ENCODE peak calls at places on chromosome 19, in nine cellular contexts. J is Caco-2; H is NCI-H510A treated with DMSO at 0.1 percent for 48 hours; O is adipocyte; N is H1; W is left kidney; Z is activated CD8-positive, alpha-beta T cell treated with anti-CD3 and anti-CD28 coated beads for 36 hours; Q is RWPE1; I is HCEC 1CT. U is an unnamed sample.

GRCh38 chr19:16363133-16363851 is 38.7 kb downstream of the KLF2 start:
- DNase-seq in Z (no peak), H (peak), N (no peak), J (no peak), Q (peak), O (no peak), I (no peak), W (no peak), U (no peak)

GRCh38 chr19:10269333-10270179 is 1.4 kb upstream of the ICAM1 start:
- DNase-seq in N (peak), J (peak), I (peak), Z (peak), H (peak), O (peak), W (peak), Q (peak), U (peak)

GRCh38 chr19:3059653-3060052 is 2.6 kb downstream of the TLE5 start:
- DNase-seq in H (no peak), O (no peak), Z (no peak), N (no peak), I (no peak), J (no peak), Q (no peak), W (no peak), U (no peak)

GRCh38 chr19:15025237-15025636 is 24.0 kb upstream of the CASP14 start:
- DNase-seq in Z (peak), J (no peak), O (no peak), H (no peak), N (no peak), I (no peak), Q (peak), W (peak), U (no peak)

GRCh38 chr19:18948976-18949356 is 7.9 kb upstream of the HOMER3 start:
- DNase-seq in Q (no peak), H (no peak), W (no peak), O (no peak), J (no peak), N (no peak), I (no peak), Z (no peak), U (no peak)

GRCh38 chr19:35027851-35028599 is 2.2 kb upstream of the SCN1B start:
- DNase-seq in O (no peak), Q (no peak), H (no peak), I (no peak), W (no peak), J (no peak), Z (no peak), N (no peak), U (peak)

GRCh38 chr19:57689750-57690149 is 8.0 kb downstream of the ZNF551 start:
- DNase-seq in O (no peak), Q (peak), W (no peak), H (no peak), J (no peak), I (no peak), Z (no peak), N (no peak), U (no peak)

GRCh38 chr19:16067205-16067938 is 8.9 kb upstream of the TPM4 start:
- DNase-seq in W (no peak), J (no peak), Q (peak), Z (no peak), N (no peak), O (no peak), I (peak), H (no peak), U (peak)

GRCh38 chr19:2700660-2701360 is 1.7 kb downstream of the GNG7 start:
- DNase-seq in N (no peak), J (no peak), I (no peak), O (no peak), H (no peak), W (peak), Q (no peak), Z (no peak), U (no peak)

GRCh38 chr19:48194041-48194871 is 23.8 kb downstream of the ZSWIM9 start:
- DNase-seq in N (peak), I (no peak), O (peak), Q (no peak), J (peak), Z (peak), H (no peak), W (peak), U (peak)

GRCh38 chr19:15417699-15418098 is 1.1 kb downstream of the AKAP8L start:
- DNase-seq in W (peak), I (peak), J (no peak), N (no peak), Q (peak), Z (no peak), O (peak), H (no peak), U (peak)

GRCh38 chr19:10816691-10817090 is 19.3 kb downstream of the TMED1 start:
- DNase-seq in I (no peak), Q (no peak), H (no peak), Z (no peak), J (no peak), O (peak), N (no peak), W (no peak), U (no peak)

GRCh38 chr19:17340302-17340870 is 3.0 kb downstream of the GTPBP3 start:
- DNase-seq in J (no peak), I (no peak), H (no peak), O (no peak), N (peak), W (peak), Q (no peak), Z (peak), U (no peak)

GRCh38 chr19:10686661-10687517 is 14.3 kb upstream of the QTRT1 start:
- DNase-seq in Q (no peak), I (no peak), J (no peak), W (no peak), H (no peak), N (no peak), Z (no peak), O (no peak), U (no peak)

GRCh38 chr19:1592023-1592754 is 476 bp downstream of the MBD3 start:
- DNase-seq in N (peak), O (peak), H (peak), W (peak), Z (peak), I (peak), Q (peak), J (peak), U (peak)

GRCh38 chr19:40763963-40764362 is 11.4 kb upstream of the MIA start:
- DNase-seq in N (no peak), J (no peak), I (no peak), W (no peak), Q (no peak), O (no peak), Z (peak), H (no peak), U (no peak)

GRCh38 chr19:19758164-19758563 is 25.3 kb upstream of the ZNF14 start:
- DNase-seq in J (no peak), I (no peak), Z (no peak), W (no peak), N (no peak), Q (no peak), O (no peak), H (no peak), U (no peak)

GRCh38 chr19:58356236-58356970 is 3.1 kb upstream of the A1BG start:
- DNase-seq in W (peak), O (no peak), I (no peak), N (no peak), Q (no peak), J (no peak), Z (peak), H (no peak), U (peak)

GRCh38 chr19:1610579-1610978 is 5.3 kb upstream of the UQCR11 start:
- DNase-seq in H (no peak), O (no peak), N (no peak), W (no peak), Z (peak), J (no peak), Q (no peak), I (no peak), U (no peak)

GRCh38 chr19:12913011-12913561 is 6.0 kb downstream of the SYCE2 start:
- DNase-seq in W (peak), I (peak), O (peak), Z (no peak), J (no peak), H (peak), N (peak), Q (no peak), U (peak)

GRCh38 chr19:16039081-16039480 is 37.2 kb upstream of the TPM4 start:
- DNase-seq in H (no peak), Z (no peak), O (no peak), W (no peak), Q (no peak), N (no peak), J (no peak), I (no peak), U (no peak)

GRCh38 chr19:4130635-4131438 is 6.9 kb upstream of the MAP2K2 start:
- DNase-seq in H (no peak), N (no peak), Z (no peak), O (peak), Q (peak), J (peak), I (peak), W (no peak), U (peak)

GRCh38 chr19:28234637-28235036 is 978.3 kb downstream of the UQCRFS1 start:
- DNase-seq in I (no peak), H (no peak), W (peak), J (no peak), Z (no peak), O (no peak), N (no peak), Q (no peak), U (peak)

GRCh38 chr19:50387176-50387867 is 3.2 kb downstream of the POLD1 start:
- DNase-seq in N (no peak), J (no peak), I (peak), Z (no peak), Q (no peak), H (no peak), W (no peak), O (no peak), U (no peak)

GRCh38 chr19:48689438-48689837 is 6.3 kb upstream of the FUT2 start:
- DNase-seq in W (no peak), J (no peak), O (no peak), H (no peak), Z (no peak), Q (no peak), I (no peak), N (no peak), U (no peak)

GRCh38 chr19:48752511-48753365 is at the start of gene FUT1:
- DNase-seq in H (peak), O (peak), Z (peak), N (peak), J (peak), I (no peak), W (peak), Q (peak), U (peak)

GRCh38 chr19:4083677-4084546 is 17.2 kb upstream of the ZBTB7A start:
- DNase-seq in N (no peak), Z (peak), Q (no peak), W (peak), O (no peak), H (peak), I (no peak), J (peak), U (no peak)

GRCh38 chr19:3098141-3098514 is 4.0 kb downstream of the GNA11 start:
- DNase-seq in H (no peak), Q (no peak), N (no peak), J (no peak), I (no peak), Z (no peak), W (no peak), O (no peak), U (peak)